ENCODE peak calls at places on chromosomes 13 and 19, in four cellular contexts. One of them, this sample, is unnamed.

GRCh38 chr13:31775686-31776085 is 36.4 kb downstream of the RXFP2 start:
- DNase-seq in ureter: no peak
- DNase-seq in AG08395: no peak
- DNase-seq in pancreas: no peak
- DNase-seq in this sample: no peak

GRCh38 chr13:20101467-20102316 is 59.2 kb downstream of the GJA3 start:
- DNase-seq in ureter: no peak
- DNase-seq in AG08395: no peak
- DNase-seq in pancreas: no peak
- DNase-seq in this sample: no peak

GRCh38 chr13:106183410-106184128 is 351.9 kb downstream of the EFNB2 start:
- DNase-seq in ureter: no peak
- DNase-seq in AG08395: no peak
- DNase-seq in pancreas: no peak
- DNase-seq in this sample: no peak

GRCh38 chr13:107209811-107210210 is 641.9 kb upstream of the ARGLU1 start:
- DNase-seq in ureter: no peak
- DNase-seq in AG08395: no peak
- DNase-seq in pancreas: no peak
- DNase-seq in this sample: no peak

GRCh38 chr13:110402301-110403069 is 95.4 kb downstream of the COL4A2 start:
- DNase-seq in ureter: no peak
- DNase-seq in AG08395: no peak
- DNase-seq in pancreas: no peak
- DNase-seq in this sample: no peak

GRCh38 chr13:112711528-112712265 is 21.9 kb downstream of the ATP11A start:
- DNase-seq in ureter: peak; percentile 71
- DNase-seq in AG08395: peak; percentile 98
- DNase-seq in pancreas: no peak
- DNase-seq in this sample: peak; percentile 70

GRCh38 chr13:24630851-24631341 is 49.3 kb upstream of the ATP12A start:
- DNase-seq in ureter: no peak
- DNase-seq in AG08395: no peak
- DNase-seq in pancreas: no peak
- DNase-seq in this sample: no peak

GRCh38 chr19:54310543-54310942 is 2.4 kb downstream of the LILRA5 start:
- DNase-seq in ureter: no peak
- DNase-seq in AG08395: no peak
- DNase-seq in pancreas: no peak
- DNase-seq in this sample: peak; percentile 26

GRCh38 chr19:6125571-6125989 is 9.9 kb upstream of the ACSBG2 start:
- DNase-seq in ureter: peak; percentile 59
- DNase-seq in AG08395: peak; percentile 71
- DNase-seq in pancreas: peak; percentile 41
- DNase-seq in this sample: peak; percentile 75

GRCh38 chr13:45280751-45281634 is 60.0 kb downstream of the TPT1 start:
- DNase-seq in ureter: peak; percentile 56
- DNase-seq in AG08395: peak; percentile 89
- DNase-seq in pancreas: peak; percentile 52
- DNase-seq in this sample: peak; percentile 72

GRCh38 chr13:42022796-42023493 is 25.5 kb upstream of the DGKH start:
- DNase-seq in ureter: no peak
- DNase-seq in AG08395: no peak
- DNase-seq in pancreas: no peak
- DNase-seq in this sample: no peak

GRCh38 chr19:33293255-33294057 is 8.9 kb downstream of the CEBPA start:
- DNase-seq in ureter: no peak
- DNase-seq in AG08395: peak; percentile 86
- DNase-seq in pancreas: peak; percentile 38
- DNase-seq in this sample: peak; percentile 78

GRCh38 chr19:33064778-33065550 is at the start of gene RHPN2:
- DNase-seq in ureter: peak; percentile 62
- DNase-seq in AG08395: peak; percentile 88
- DNase-seq in pancreas: peak; percentile 74
- DNase-seq in this sample: peak; percentile 81

GRCh38 chr13:25300861-25301346 is 521 bp upstream of the NUP58 start:
- DNase-seq in ureter: peak; percentile 44
- DNase-seq in AG08395: no peak
- DNase-seq in pancreas: peak; percentile 34
- DNase-seq in this sample: peak; percentile 53

GRCh38 chr19:46368116-46368515 is 21.2 kb downstream of the PPP5C start:
- DNase-seq in ureter: no peak
- DNase-seq in AG08395: no peak
- DNase-seq in pancreas: no peak
- DNase-seq in this sample: peak; percentile 37

GRCh38 chr13:87524775-87525174 is 146.4 kb upstream of the SLITRK5 start:
- DNase-seq in ureter: no peak
- DNase-seq in AG08395: no peak
- DNase-seq in pancreas: no peak
- DNase-seq in this sample: no peak

GRCh38 chr19:19538767-19539166 is 702 bp downstream of the CILP2 start:
- DNase-seq in ureter: no peak
- DNase-seq in AG08395: no peak
- DNase-seq in pancreas: peak; percentile 14
- DNase-seq in this sample: no peak

This sample was measured in left lobe of liver.